ENCODE peak calls at places on chromosome 19, in ten cellular contexts. W is ACHN, J is activated gamma-delta T cell, G is lung microvascular endothelial cell, O is colonic mucosa, S is nephron progenitor cell, T is germinal center, Q is uterus, I is NCI-H1417, B is mucosa of gallbladder. E is an unnamed sample.

GRCh38 chr19:40304306-40304705 is 19.2 kb upstream of the AKT2 start:
- DNase-seq in W (no peak), J (no peak), G (no peak), O (no peak), S (no peak), T (no peak), Q (no peak), I (no peak), B (no peak), E (no peak)

GRCh38 chr19:28574212-28574611 is 638.7 kb downstream of the UQCRFS1 start:
- DNase-seq in W (no peak), J (no peak), G (no peak), O (no peak), S (no peak), T (no peak), Q (no peak), I (no peak), B (no peak), E (no peak)

GRCh38 chr19:45883881-45884681 is 1.9 kb downstream of the IRF2BP1 start:
- DNase-seq in W (no peak), J (no peak), G (no peak), O (no peak), S (no peak), T (no peak), Q (no peak), I (no peak), B (no peak), E (no peak)

GRCh38 chr19:12527034-12527836 is 24.0 kb downstream of the ZNF564 start:
- DNase-seq in W (peak), J (no peak), G (peak), O (no peak), S (no peak), T (no peak), Q (no peak), I (peak), B (no peak), E (no peak)

GRCh38 chr19:21260164-21260847 is 68.9 kb downstream of the ZNF708 start:
- DNase-seq in W (no peak), J (no peak), G (no peak), O (no peak), S (no peak), T (no peak), Q (no peak), I (no peak), B (no peak), E (no peak)

GRCh38 chr19:1037553-1038115 is 2.3 kb upstream of the ABCA7 start:
- DNase-seq in W (no peak), J (no peak), G (no peak), O (no peak), S (no peak), T (no peak), Q (no peak), I (no peak), B (no peak), E (no peak)

GRCh38 chr19:15471639-15472101 is 7.3 kb upstream of the RASAL3 start:
- DNase-seq in W (no peak), J (no peak), G (no peak), O (no peak), S (no peak), T (no peak), Q (no peak), I (no peak), B (no peak), E (peak)

GRCh38 chr19:30333291-30334065 is 38.7 kb upstream of the ZNF536 start:
- DNase-seq in W (no peak), J (no peak), G (no peak), O (no peak), S (no peak), T (no peak), Q (no peak), I (no peak), B (no peak), E (no peak)

GRCh38 chr19:4068058-4068966 is 1.6 kb upstream of the ZBTB7A start:
- DNase-seq in W (no peak), J (no peak), G (no peak), O (peak), S (no peak), T (no peak), Q (no peak), I (peak), B (no peak), E (no peak)

GRCh38 chr19:4933528-4933927 is 24.2 kb downstream of the UHRF1 start:
- DNase-seq in W (no peak), J (no peak), G (no peak), O (no peak), S (no peak), T (no peak), Q (no peak), I (no peak), B (no peak), E (no peak)

GRCh38 chr19:18781885-18782527 is 9.1 kb downstream of the COMP start:
- DNase-seq in W (no peak), J (no peak), G (no peak), O (no peak), S (no peak), T (no peak), Q (no peak), I (no peak), B (no peak), E (no peak)

GRCh38 chr19:8307965-8308866 is at the start of gene CD320:
- DNase-seq in W (peak), J (peak), G (peak), O (peak), S (peak), T (peak), Q (peak), I (peak), B (peak), E (peak)

GRCh38 chr19:16142032-16142580 is 1.4 kb upstream of the HSH2D start:
- DNase-seq in W (no peak), J (no peak), G (no peak), O (no peak), S (no peak), T (no peak), Q (no peak), I (no peak), B (no peak), E (no peak)

GRCh38 chr19:6678690-6679109 is 8.7 kb upstream of the TNFSF14 start:
- DNase-seq in W (no peak), J (no peak), G (no peak), O (no peak), S (no peak), T (no peak), Q (no peak), I (no peak), B (no peak), E (no peak)

GRCh38 chr19:27972291-27973040 is 1240.5 kb downstream of the UQCRFS1 start:
- DNase-seq in W (peak), J (no peak), G (peak), O (no peak), S (no peak), T (no peak), Q (no peak), I (no peak), B (peak), E (no peak)

GRCh38 chr19:38559428-38560401 is 58.0 kb downstream of the MAP4K1 start:
- DNase-seq in W (peak), J (no peak), G (no peak), O (no peak), S (no peak), T (peak), Q (no peak), I (no peak), B (no peak), E (no peak)

GRCh38 chr19:38812841-38813320 is at the start of gene LGALS4:
- DNase-seq in W (no peak), J (no peak), G (no peak), O (peak), S (no peak), T (no peak), Q (no peak), I (no peak), B (peak), E (no peak)

GRCh38 chr19:29543381-29543780 is 17.6 kb downstream of the VSTM2B start:
- DNase-seq in W (no peak), J (no peak), G (no peak), O (no peak), S (no peak), T (no peak), Q (no peak), I (no peak), B (no peak), E (no peak)

GRCh38 chr19:16340092-16340491 is 15.5 kb downstream of the KLF2 start:
- DNase-seq in W (no peak), J (no peak), G (peak), O (no peak), S (no peak), T (no peak), Q (no peak), I (no peak), B (no peak), E (no peak)

GRCh38 chr19:45712699-45713067 is 18.0 kb downstream of the FBXO46 start:
- DNase-seq in W (no peak), J (no peak), G (no peak), O (no peak), S (no peak), T (no peak), Q (no peak), I (no peak), B (no peak), E (no peak)

GRCh38 chr19:35344511-35345031 is 3.1 kb upstream of the FFAR1 start:
- DNase-seq in W (no peak), J (no peak), G (no peak), O (no peak), S (no peak), T (no peak), Q (no peak), I (no peak), B (no peak), E (peak)

GRCh38 chr19:5893907-5894703 is 9.5 kb downstream of the NDUFA11 start:
- DNase-seq in W (no peak), J (no peak), G (no peak), O (no peak), S (peak), T (no peak), Q (no peak), I (no peak), B (no peak), E (no peak)

E was measured in H9.